ENCODE peak calls at places on chromosomes 11 and 22, in five cellular contexts. P is neuronal stem cell, N is H9, D is H1, E is trophoblast cell. K is an unnamed sample.

GRCh38 chr11:44257338-44258189 is 52.4 kb downstream of the ALX4 start:
- DNase-seq in P (no peak), N (no peak), D (peak; percentile 10), E (no peak), K (no peak)

GRCh38 chr11:46363455-46363920 is 16.2 kb downstream of the DGKZ start:
- DNase-seq in P (no peak), N (no peak), D (no peak), E (no peak), K (peak; percentile 62)

GRCh38 chr22:29803190-29803589 is 34.9 kb downstream of the ASCC2 start:
- DNase-seq in P (no peak), N (no peak), D (no peak), E (no peak), K (no peak)

GRCh38 chr11:727859-728748 is 19.2 kb upstream of the TALDO1 start:
- DNase-seq in P (peak; percentile 71), N (peak; percentile 89), D (peak; percentile 98), E (peak; percentile 93), K (peak; percentile 81)

GRCh38 chr11:93359396-93359795 is 28.9 kb downstream of the DEUP1 start:
- DNase-seq in P (no peak), N (no peak), D (no peak), E (no peak), K (no peak)

GRCh38 chr22:39414886-39415285 is 15.3 kb downstream of the TAB1 start:
- DNase-seq in P (no peak), N (no peak), D (no peak), E (no peak), K (no peak)

GRCh38 chr11:12177739-12178338 is 67.4 kb downstream of the MICAL2 start:
- DNase-seq in P (no peak), N (no peak), D (no peak), E (no peak), K (peak; percentile 50)

GRCh38 chr11:43681543-43681942 is 1.0 kb downstream of the HSD17B12 start:
- DNase-seq in P (no peak), N (no peak), D (no peak), E (no peak), K (peak; percentile 57)

GRCh38 chr11:8604078-8604723 is 10.2 kb upstream of the STK33 start:
- DNase-seq in P (peak; percentile 51), N (peak; percentile 75), D (peak; percentile 88), E (peak; percentile 88), K (peak; percentile 100)

GRCh38 chr11:119339581-119340334 is 925 bp downstream of the C1QTNF5 start:
- DNase-seq in P (peak; percentile 82), N (peak; percentile 83), D (peak; percentile 94), E (no peak), K (peak; percentile 66)

GRCh38 chr11:129192150-129192549 is at the start of gene ARHGAP32:
- DNase-seq in P (no peak), N (no peak), D (no peak), E (peak; percentile 88), K (no peak)

GRCh38 chr22:30014244-30014643 is 66.0 kb upstream of the HORMAD2 start:
- DNase-seq in P (no peak), N (no peak), D (no peak), E (no peak), K (no peak)

GRCh38 chr22:25402160-25402500 is 162.3 kb upstream of the GRK3 start:
- DNase-seq in P (no peak), N (no peak), D (no peak), E (no peak), K (no peak)

GRCh38 chr11:8233691-8234424 is 29.8 kb downstream of the LMO1 start:
- DNase-seq in P (no peak), N (no peak), D (no peak), E (peak; percentile 58), K (peak; percentile 10)

GRCh38 chr11:117366183-117366582 is 38.5 kb downstream of the CEP164 start:
- DNase-seq in P (no peak), N (no peak), D (no peak), E (no peak), K (no peak)

GRCh38 chr11:73625690-73626318 is 20.6 kb upstream of the PLEKHB1 start:
- DNase-seq in P (peak; percentile 58), N (peak; percentile 78), D (peak; percentile 90), E (peak; percentile 64), K (peak; percentile 67)

GRCh38 chr11:58316142-58316541 is 42.7 kb downstream of the OR5B17 start:
- DNase-seq in P (no peak), N (no peak), D (no peak), E (no peak), K (peak; percentile 8)

GRCh38 chr11:69126286-69126685 is 29.4 kb upstream of the SMIM38 start:
- DNase-seq in P (no peak), N (peak; percentile 25), D (no peak), E (no peak), K (no peak)

GRCh38 chr11:93034640-93035039 is 65.2 kb downstream of the MTNR1B start:
- DNase-seq in P (no peak), N (no peak), D (no peak), E (no peak), K (no peak)

GRCh38 chr22:46136539-46137217 is 13.6 kb upstream of the PPARA start:
- DNase-seq in P (no peak), N (no peak), D (no peak), E (no peak), K (no peak)

GRCh38 chr11:69154211-69154913 is 1.4 kb upstream of the SMIM38 start:
- DNase-seq in P (no peak), N (no peak), D (no peak), E (no peak), K (no peak)

GRCh38 chr22:20578192-20578591 is 70.8 kb downstream of the MED15 start:
- DNase-seq in P (no peak), N (no peak), D (no peak), E (no peak), K (no peak)

GRCh38 chr11:44955019-44955738 is 4.5 kb upstream of the TP53I11 start:
- DNase-seq in P (no peak), N (no peak), D (no peak), E (no peak), K (peak; percentile 93)

GRCh38 chr22:18045794-18046193 is 21.4 kb upstream of the MICAL3 start:
- DNase-seq in P (no peak), N (no peak), D (no peak), E (no peak), K (no peak)

GRCh38 chr11:130157111-130157510 is 2.5 kb upstream of the ST14 start:
- DNase-seq in P (no peak), N (no peak), D (no peak), E (no peak), K (no peak)

GRCh38 chr22:45638834-45639746 is 32.5 kb upstream of the ATXN10 start:
- DNase-seq in P (no peak), N (no peak), D (no peak), E (no peak), K (peak; percentile 67)

GRCh38 chr11:86663741-86664140 is 8.7 kb downstream of the ME3 start:
- DNase-seq in P (no peak), N (no peak), D (no peak), E (no peak), K (peak; percentile 49)

GRCh38 chr11:86666193-86666592 is 6.2 kb downstream of the ME3 start:
- DNase-seq in P (no peak), N (no peak), D (no peak), E (no peak), K (no peak)

GRCh38 chr11:86669424-86669823 is 3.0 kb downstream of the ME3 start:
- DNase-seq in P (no peak), N (no peak), D (no peak), E (no peak), K (no peak)

GRCh38 chr11:86668929-86669328 is 3.5 kb downstream of the ME3 start:
- DNase-seq in P (no peak), N (no peak), D (no peak), E (no peak), K (no peak)

DNA sequence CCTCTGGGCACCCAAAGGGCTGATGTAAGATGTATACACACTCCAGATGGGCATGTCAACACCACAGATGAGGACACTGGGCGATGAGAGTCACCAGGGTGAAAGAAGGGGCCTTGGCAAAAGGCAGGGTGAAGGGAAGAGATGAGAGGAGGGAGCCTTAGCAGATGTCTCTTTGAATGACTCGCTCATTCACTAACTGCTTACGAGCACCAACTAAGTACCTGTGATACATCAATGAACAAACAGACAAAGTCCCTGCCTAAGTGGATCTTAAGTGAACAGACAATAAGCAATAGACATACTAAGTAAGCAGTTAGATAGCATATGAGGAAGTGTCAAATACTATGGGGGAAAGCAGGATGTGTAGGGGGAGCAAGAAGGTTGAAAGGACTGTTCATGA is 7.5 kb downstream of the ME3 start:
- DNase-seq in P (no peak), N (no peak), D (no peak), E (no peak), K (peak; percentile 47)
- H2BK12ac ChIP-seq in P (no peak overlapping the region), N (no peak overlapping the region), D (no peak overlapping the region), E (no peak overlapping the region), K (peak overlapping the region; percentile 45)

DNA sequence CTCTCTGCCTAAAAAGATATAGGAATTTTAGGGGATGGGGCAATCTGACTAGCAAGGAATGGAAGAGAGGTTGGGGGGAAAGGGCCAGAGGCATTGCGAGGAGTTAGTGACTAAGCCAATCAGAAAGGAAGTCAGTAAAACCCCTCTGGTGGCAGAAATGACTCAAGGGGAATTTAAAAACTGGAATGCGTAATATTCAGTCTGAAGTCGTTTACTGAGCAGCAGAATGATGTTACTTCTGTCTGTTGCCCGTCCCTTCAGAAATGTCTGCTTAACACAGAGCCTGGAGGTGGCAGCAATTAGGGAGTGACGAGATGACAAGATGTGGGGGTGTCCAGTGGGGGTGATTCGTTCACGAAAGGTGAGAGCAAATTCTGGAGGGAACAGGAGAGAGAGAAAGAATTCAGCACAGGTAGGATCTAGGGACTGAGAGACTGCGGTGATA is 107.7 kb upstream of the CLMP start:
- DNase-seq in P (no peak), N (no peak), D (no peak), E (peak; percentile 64), K (peak; percentile 73)
- H3K4me1 ChIP-seq in P (no peaks in the 10 kb centered on the region), N (peaks cover 1% of the 10 kb centered on the region), D (peaks cover 4% of the 10 kb centered on the region), E (peaks cover 4% of the 10 kb centered on the region), K (peaks cover 6% of the 10 kb centered on the region)

GRCh38 chr11:18709414-18709813 is 10.8 kb downstream of the TMEM86A start:
- DNase-seq in P (no peak), N (no peak), D (no peak), E (no peak), K (no peak)

GRCh38 chr11:18713646-18714442 is 12.1 kb downstream of the IGSF22 start:
- DNase-seq in P (no peak), N (no peak), D (no peak), E (no peak), K (no peak)

GRCh38 chr11:18707811-18708340 is 9.3 kb downstream of the TMEM86A start:
- DNase-seq in P (no peak), N (no peak), D (no peak), E (no peak), K (no peak)

GRCh38 chr11:18714443-18714780 is 11.6 kb downstream of the IGSF22 start:
- DNase-seq in P (no peak), N (no peak), D (no peak), E (no peak), K (no peak)

DNA sequence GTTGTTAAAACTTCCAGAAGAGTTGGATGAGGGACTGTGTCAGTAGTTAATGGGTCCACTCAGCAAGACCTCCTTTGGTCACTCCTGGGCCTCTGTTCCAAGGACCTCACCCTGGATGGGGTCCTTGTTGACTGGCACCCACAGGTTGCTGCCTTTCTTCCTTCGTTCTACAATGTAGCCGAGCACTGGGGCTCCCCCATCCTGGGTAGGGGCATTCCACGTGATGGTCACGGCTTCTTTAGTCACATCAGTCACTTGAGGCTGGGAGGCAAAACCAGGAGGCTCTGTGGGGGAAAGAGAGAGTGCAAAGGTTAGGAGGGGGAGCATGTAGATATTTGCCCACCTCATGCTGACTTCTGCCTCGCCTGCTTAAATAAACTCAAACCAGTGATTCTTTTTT is 12.0 kb downstream of the TMEM86A start:
- DNase-seq in P (no peak), N (no peak), D (no peak), E (no peak), K (no peak)
- H3K9ac ChIP-seq in P (no peak overlapping the region), N (no peak overlapping the region), D (no peak overlapping the region), E (no peak overlapping the region), K (no peak overlapping the region)

GRCh38 chr11:65217441-65218423 is 36.0 kb downstream of the CAPN1 start:
- DNase-seq in P (no peak), N (peak; percentile 33), D (no peak), E (no peak), K (no peak)
- H2BK12ac ChIP-seq in P (no peak overlapping the region), N (no peak overlapping the region), D (peak overlapping the region; percentile 39), E (no peak overlapping the region), K (no peak overlapping the region)

K was measured in mesenchymal stem cell.